ENCODE peak calls at places on chromosomes 6 and 20, in five cellular contexts. W is sigmoid colon, O is AG09319, N is transverse colon, Z is foreskin fibroblast. M is an unnamed sample.

GRCh38 chr6:130105996-130106704 is 87.8 kb downstream of the L3MBTL3 start:
- DNase-seq in W (no peak), O (no peak), N (no peak), Z (no peak), M (no peak)

GRCh38 chr20:12927489-12927888 is 81.3 kb upstream of the SPTLC3 start:
- DNase-seq in W (no peak), O (no peak), N (no peak), Z (peak; percentile 73), M (no peak)

GRCh38 chr6:135167617-135168016 is 13.5 kb upstream of the MYB start:
- DNase-seq in W (no peak), O (no peak), N (no peak), Z (no peak), M (no peak)

GRCh38 chr6:161584051-161584450 is 310.2 kb upstream of the AGPAT4 start:
- DNase-seq in W (no peak), O (no peak), N (no peak), Z (peak; percentile 42), M (no peak)

GRCh38 chr6:159075506-159076100 is 30.8 kb upstream of the TAGAP start:
- DNase-seq in W (no peak), O (no peak), N (no peak), Z (no peak), M (no peak)

GRCh38 chr6:340991-341827 is 48.9 kb downstream of the DUSP22 start:
- DNase-seq in W (no peak), O (no peak), N (peak; percentile 62), Z (no peak), M (no peak)

GRCh38 chr6:156886409-156886808 is 109.2 kb downstream of the ARID1B start:
- DNase-seq in W (no peak), O (no peak), N (no peak), Z (no peak), M (peak; percentile 39)

GRCh38 chr6:130730600-130730999 is 96.6 kb upstream of the SMLR1 start:
- DNase-seq in W (no peak), O (no peak), N (no peak), Z (no peak), M (no peak)

GRCh38 chr6:27078734-27079357 is 168.7 kb upstream of the PRSS16 start:
- DNase-seq in W (no peak), O (peak; percentile 31), N (peak; percentile 48), Z (peak; percentile 82), M (peak; percentile 70)

GRCh38 chr20:43191946-43192847 is 2.5 kb upstream of the PTPRT start:
- DNase-seq in W (no peak), O (no peak), N (no peak), Z (no peak), M (peak; percentile 52)

GRCh38 chr6:13480631-13481501 is 6.5 kb downstream of the GFOD1 start:
- DNase-seq in W (no peak), O (no peak), N (no peak), Z (no peak), M (no peak)

GRCh38 chr20:53925651-53926401 is 144.6 kb downstream of the BCAS1 start:
- DNase-seq in W (no peak), O (no peak), N (peak; percentile 5), Z (no peak), M (no peak)

GRCh38 chr6:30759575-30760239 is 15.4 kb upstream of the IER3 start:
- DNase-seq in W (no peak), O (no peak), N (no peak), Z (peak; percentile 93), M (no peak)

GRCh38 chr6:135424385-135424784 is 73.2 kb downstream of the AHI1 start:
- DNase-seq in W (no peak), O (no peak), N (no peak), Z (no peak), M (no peak)

GRCh38 chr6:141552463-141552862 is 580.3 kb upstream of the GJE1 start:
- DNase-seq in W (no peak), O (no peak), N (no peak), Z (peak; percentile 81), M (no peak)

GRCh38 chr20:34781250-34781649 is 44.2 kb downstream of the NCOA6 start:
- DNase-seq in W (no peak), O (no peak), N (no peak), Z (no peak), M (no peak)

GRCh38 chr6:90885611-90886056 is 298.8 kb upstream of the MAP3K7 start:
- DNase-seq in W (no peak), O (no peak), N (no peak), Z (no peak), M (no peak)

GRCh38 chr6:3894535-3895302 is 45.5 kb downstream of the FAM50B start:
- DNase-seq in W (no peak), O (no peak), N (no peak), Z (no peak), M (no peak)

GRCh38 chr20:59645316-59645715 is 41.0 kb downstream of the PHACTR3 start:
- DNase-seq in W (peak; percentile 21), O (no peak), N (no peak), Z (no peak), M (no peak)

GRCh38 chr6:31865205-31866118 is 2.8 kb upstream of the NEU1 start:
- DNase-seq in W (no peak), O (no peak), N (no peak), Z (no peak), M (no peak)

GRCh38 chr6:143015300-143015706 is 45.4 kb upstream of the AIG1 start:
- DNase-seq in W (no peak), O (no peak), N (no peak), Z (no peak), M (no peak)

GRCh38 chr6:134079406-134079921 is 27.0 kb upstream of the SLC2A12 start:
- DNase-seq in W (no peak), O (no peak), N (no peak), Z (no peak), M (no peak)

DNA sequence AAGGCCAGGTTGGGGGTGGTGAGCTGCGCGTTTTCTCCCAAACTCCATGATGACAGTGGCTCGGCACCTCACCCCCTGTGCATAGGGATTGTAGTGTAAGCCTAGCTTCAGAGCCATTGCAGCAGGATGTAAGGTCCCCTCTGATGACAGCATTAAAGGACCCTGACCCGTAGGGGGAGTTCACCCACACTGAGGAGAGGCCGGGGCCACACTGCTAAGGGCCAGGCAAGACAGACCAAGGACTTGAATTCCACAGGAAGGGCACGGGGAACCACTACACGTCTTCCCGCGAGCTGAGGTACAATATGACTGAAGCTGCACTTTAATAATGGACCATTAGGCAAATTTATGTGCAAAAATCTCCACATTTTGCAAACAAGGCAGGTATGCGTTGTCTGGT is 112.0 kb downstream of the FOXA2 start:
- DNase-seq in W (no peak), O (no peak), N (no peak), Z (no peak), M (no peak)
- TF ChIP-seq CTCF in W (no peak), O (no peak), N (no peak), Z (no peak), M (no peak)

GRCh38 chr20:62702886-62703852 is 5.5 kb upstream of the NTSR1 start:
- DNase-seq in W (peak; percentile 83), O (peak; percentile 77), N (no peak), Z (peak; percentile 97), M (no peak)
- TF ChIP-seq CTCF in W (peak; percentile 33), O (peak; percentile 43), N (no peak), Z (peak; percentile 59), M (no peak)

GRCh38 chr20:32019156-32019510 is 8.9 kb downstream of the CCM2L start:
- DNase-seq in W (no peak), O (no peak), N (no peak), Z (no peak), M (no peak)
- TF ChIP-seq CTCF in W (no peak), O (no peak), N (no peak), Z (no peak), M (no peak)

GRCh38 chr6:56842602-56843475 is 112.1 kb upstream of the BEND6 start:
- DNase-seq in W (peak; percentile 67), O (no peak), N (peak; percentile 37), Z (peak; percentile 67), M (peak; percentile 18)
- TF ChIP-seq CTCF in W (no peak), O (no peak), N (no peak), Z (no peak), M (no peak)

DNA sequence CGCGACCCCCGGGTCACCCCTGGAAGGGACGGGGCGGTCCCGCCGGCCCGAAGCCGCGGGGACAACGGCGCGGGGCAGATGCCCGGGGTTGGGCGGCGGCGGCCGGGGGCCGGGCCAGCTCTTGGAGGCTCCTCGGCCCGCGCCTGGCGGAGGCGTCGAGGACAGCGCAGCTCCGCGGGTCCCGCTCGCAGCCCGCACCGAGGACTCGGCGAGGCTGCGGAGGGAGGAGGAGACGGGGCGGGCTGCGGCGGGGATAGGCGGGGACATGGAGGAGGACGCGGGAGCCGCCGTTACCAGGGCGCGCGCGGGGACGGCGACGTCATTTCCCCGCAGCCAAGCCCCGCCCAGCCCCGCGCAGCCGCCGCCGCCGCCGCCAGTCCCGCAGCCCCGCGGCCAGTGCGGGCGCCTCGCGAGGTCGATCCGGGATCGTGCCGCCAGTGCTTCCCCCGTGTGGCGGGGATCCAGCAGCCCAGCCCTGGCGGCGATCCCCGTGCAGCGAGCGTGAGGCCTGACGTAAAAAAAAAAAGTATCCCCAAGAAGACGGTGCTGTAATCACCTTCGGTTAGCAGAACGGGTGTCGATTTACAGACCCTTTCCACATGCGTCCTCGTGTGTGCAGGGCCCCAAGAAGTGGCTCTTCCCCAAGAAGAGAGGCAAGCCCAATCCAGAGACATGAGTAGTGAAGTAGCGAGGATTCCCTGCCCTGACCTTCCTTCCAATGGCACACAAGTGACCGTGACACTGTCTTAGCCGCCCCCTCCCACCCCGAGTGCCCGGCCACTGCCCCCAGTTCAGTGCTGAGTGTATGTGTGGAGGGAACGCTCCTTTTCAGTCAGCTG is at the start of gene FAM184A:
- DNase-seq in W (peak; percentile 82), O (no peak), N (peak; percentile 65), Z (peak; percentile 81), M (peak; percentile 70)
- TF ChIP-seq CTCF in W (peak; percentile 28), O (peak; percentile 7), N (peak; percentile 32), Z (peak; percentile 11), M (peak; percentile 13)

M was measured in testis.